ENCODE peak calls at places on chromosome 19, in six cellular contexts. H is fibroblast of lung, T is uterus, R is epithelial cell of esophagus, J is DND-41, K is neural progenitor cell. U is an unnamed sample.

GRCh38 chr19:33438016-33438671 is 64.6 kb downstream of the CEBPG start:
- DNase-seq in H (peak; percentile 22), T (no peak), R (no peak), J (no peak), K (no peak), U (no peak)

GRCh38 chr19:1411255-1412191 is 4.1 kb downstream of the DAZAP1 start:
- DNase-seq in H (peak; percentile 65), T (no peak), R (peak; percentile 46), J (peak; percentile 34), K (no peak), U (no peak)

GRCh38 chr19:50415661-50416033 is 3.1 kb upstream of the SPIB start:
- DNase-seq in H (no peak), T (no peak), R (no peak), J (no peak), K (no peak), U (peak; percentile 96)

GRCh38 chr19:15551183-15552004 is 43.1 kb downstream of the CYP4F22 start:
- DNase-seq in H (no peak), T (peak; percentile 22), R (no peak), J (peak; percentile 34), K (no peak), U (peak; percentile 23)

GRCh38 chr19:19595171-19595701 is 23.3 kb downstream of the PBX4 start:
- DNase-seq in H (no peak), T (no peak), R (peak; percentile 58), J (no peak), K (no peak), U (no peak)

GRCh38 chr19:47232422-47233211 is 1.6 kb upstream of the BBC3 start:
- DNase-seq in H (peak; percentile 79), T (no peak), R (peak; percentile 93), J (no peak), K (no peak), U (peak; percentile 52)

GRCh38 chr19:46614114-46614701 is 10.7 kb downstream of the PTGIR start:
- DNase-seq in H (peak; percentile 61), T (peak; percentile 88), R (peak; percentile 76), J (peak; percentile 79), K (peak; percentile 86), U (peak; percentile 84)

GRCh38 chr19:3655402-3656072 is 28.9 kb upstream of the CACTIN start:
- DNase-seq in H (peak; percentile 96), T (peak; percentile 62), R (peak; percentile 83), J (no peak), K (no peak), U (no peak)

GRCh38 chr19:54388001-54388802 is 23.5 kb upstream of the LAIR1 start:
- DNase-seq in H (no peak), T (no peak), R (no peak), J (peak; percentile 93), K (no peak), U (peak; percentile 60)

GRCh38 chr19:6925801-6926751 is 38.7 kb downstream of the ADGRE1 start:
- DNase-seq in H (no peak), T (no peak), R (no peak), J (no peak), K (no peak), U (no peak)

GRCh38 chr19:51749979-51750378 is 1.7 kb downstream of the FPR1 start:
- DNase-seq in H (peak; percentile 67), T (no peak), R (no peak), J (no peak), K (no peak), U (no peak)

GRCh38 chr19:37867831-37868230 is 38.6 kb downstream of the WDR87 start:
- DNase-seq in H (peak; percentile 74), T (no peak), R (peak; percentile 85), J (no peak), K (no peak), U (no peak)

GRCh38 chr19:54792814-54793213 is 10.6 kb upstream of the KIR2DL4 start:
- DNase-seq in H (no peak), T (no peak), R (no peak), J (no peak), K (no peak), U (peak; percentile 8)

GRCh38 chr19:11130824-11131455 is 24.6 kb downstream of the SPC24 start:
- DNase-seq in H (peak; percentile 41), T (peak; percentile 88), R (peak; percentile 57), J (peak; percentile 72), K (peak; percentile 75), U (peak; percentile 71)

GRCh38 chr19:14059093-14059480 is 2.8 kb downstream of the PALM3 start:
- DNase-seq in H (no peak), T (no peak), R (no peak), J (peak; percentile 35), K (peak; percentile 56), U (peak; percentile 47)

GRCh38 chr19:1823539-1824251 is 11.6 kb upstream of the ATP8B3 start:
- DNase-seq in H (no peak), T (no peak), R (no peak), J (no peak), K (no peak), U (no peak)

GRCh38 chr19:30927705-30928104 is 421.5 kb downstream of the TSHZ3 start:
- DNase-seq in H (no peak), T (no peak), R (no peak), J (no peak), K (no peak), U (no peak)

GRCh38 chr19:43425567-43426392 is 11.1 kb downstream of the TEX101 start:
- DNase-seq in H (peak; percentile 16), T (no peak), R (peak; percentile 45), J (no peak), K (peak; percentile 41), U (peak; percentile 7)

GRCh38 chr19:40908981-40909380 is 26.9 kb upstream of the CYP2A7 start:
- DNase-seq in H (no peak), T (no peak), R (no peak), J (no peak), K (no peak), U (no peak)
- TF ChIP-seq CTCF in H (no peak), T (peak; percentile 53), R (no peak), J (no peak), K (no peak), U (no peak)

DNA sequence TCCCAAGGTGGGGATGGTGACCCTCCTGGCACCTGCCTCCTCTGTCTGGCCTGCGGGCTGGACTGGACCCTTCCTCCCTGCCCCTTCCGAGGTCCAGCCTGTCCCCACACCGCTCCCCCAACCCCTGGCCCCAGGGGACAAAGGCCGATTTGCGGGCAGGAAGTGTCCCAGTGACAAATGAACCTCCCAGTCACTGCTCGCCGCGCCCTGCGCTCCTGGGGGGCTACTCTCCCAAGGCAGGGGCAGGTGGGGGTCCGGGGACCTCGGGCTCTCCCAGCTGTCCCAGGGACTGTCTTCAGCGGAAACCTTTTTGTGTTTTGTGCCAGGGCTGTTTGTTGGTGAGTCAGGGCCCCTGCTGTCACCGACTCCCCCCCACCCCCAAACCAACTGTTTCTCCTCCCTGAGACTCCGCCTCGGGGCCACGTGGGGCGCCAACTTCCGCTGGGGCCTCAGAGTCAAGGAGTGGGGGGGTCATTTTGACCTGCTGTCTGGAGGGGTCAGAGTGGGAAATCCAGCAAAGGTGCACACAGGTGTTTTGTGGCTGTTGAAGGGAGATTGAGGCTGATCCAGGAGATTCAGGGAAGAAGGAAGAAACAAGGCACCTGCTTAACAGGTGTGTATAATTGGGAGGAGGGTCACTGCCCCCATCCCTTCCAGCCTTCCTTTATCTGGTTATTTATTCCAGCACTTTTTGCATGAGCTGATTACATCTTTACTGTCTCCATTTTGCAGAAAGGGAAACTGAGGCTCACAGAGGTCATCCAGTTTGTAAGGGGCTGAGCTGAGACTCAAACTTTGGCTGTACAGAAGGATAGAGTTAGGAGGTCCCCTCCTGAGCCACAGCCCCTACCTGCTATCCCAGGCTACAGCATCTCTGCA is 831 bp downstream of the PGPEP1 start:
- DNase-seq in H (peak; percentile 48), T (peak; percentile 48), R (no peak), J (peak; percentile 60), K (peak; percentile 39), U (peak; percentile 79)
- TF ChIP-seq CTCF in H (no peak), T (no peak), R (no peak), J (no peak), K (no peak), U (peak; percentile 32)

GRCh38 chr19:49118565-49119410 is at the start of gene C19orf73:
- DNase-seq in H (peak; percentile 89), T (peak; percentile 95), R (peak; percentile 97), J (peak; percentile 95), K (peak; percentile 97), U (peak; percentile 95)
- TF ChIP-seq CTCF in H (no peak), T (no peak), R (no peak), J (peak; percentile 43), K (no peak), U (peak; percentile 7)

DNA sequence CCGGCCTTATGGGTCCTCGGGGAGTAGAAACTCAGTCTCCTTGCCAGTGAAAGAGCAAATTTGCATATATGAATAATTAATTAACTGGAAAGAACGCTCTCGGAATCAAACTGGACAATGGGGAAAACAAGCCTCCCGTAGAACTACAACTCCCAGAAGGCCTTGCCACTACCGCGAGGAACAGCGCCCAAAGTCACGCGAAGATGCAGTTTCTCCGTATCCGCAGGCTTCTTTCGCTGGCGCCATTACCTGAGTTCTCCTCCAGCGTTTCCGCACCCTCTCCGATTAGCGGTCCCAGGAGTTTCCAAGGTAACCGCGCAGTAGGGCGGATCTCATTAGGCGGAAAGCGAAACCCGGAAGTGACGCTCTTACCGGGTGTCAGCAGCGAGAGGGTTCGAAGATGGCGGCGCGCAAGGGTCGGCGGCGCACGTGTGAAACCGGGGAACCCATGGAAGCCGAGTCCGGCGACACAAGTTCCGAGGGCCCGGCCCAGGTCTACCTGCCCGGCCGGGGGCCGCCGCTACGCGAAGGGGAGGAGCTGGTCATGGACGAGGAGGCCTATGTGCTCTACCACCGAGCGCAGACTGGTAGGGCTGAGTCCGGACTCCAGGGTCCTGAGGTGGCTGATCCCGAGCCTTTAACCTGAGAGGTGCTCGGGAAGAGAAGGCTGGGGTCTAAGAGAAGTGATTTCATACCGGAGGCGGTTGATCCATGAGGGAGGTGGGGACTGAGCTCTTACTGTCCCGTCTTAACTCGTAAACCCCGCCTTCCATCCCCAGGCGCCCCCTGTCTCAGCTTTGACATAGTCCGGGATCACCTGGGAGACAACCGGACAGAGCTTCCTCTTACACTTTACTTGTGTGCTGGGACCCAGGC is at the start of gene GRWD1:
- DNase-seq in H (peak; percentile 96), T (peak; percentile 90), R (peak; percentile 98), J (peak; percentile 98), K (peak; percentile 97), U (peak; percentile 95)
- TF ChIP-seq CTCF in H (no peak), T (no peak), R (peak; percentile 3), J (no peak), K (peak; percentile 8), U (peak; percentile 50)

DNA sequence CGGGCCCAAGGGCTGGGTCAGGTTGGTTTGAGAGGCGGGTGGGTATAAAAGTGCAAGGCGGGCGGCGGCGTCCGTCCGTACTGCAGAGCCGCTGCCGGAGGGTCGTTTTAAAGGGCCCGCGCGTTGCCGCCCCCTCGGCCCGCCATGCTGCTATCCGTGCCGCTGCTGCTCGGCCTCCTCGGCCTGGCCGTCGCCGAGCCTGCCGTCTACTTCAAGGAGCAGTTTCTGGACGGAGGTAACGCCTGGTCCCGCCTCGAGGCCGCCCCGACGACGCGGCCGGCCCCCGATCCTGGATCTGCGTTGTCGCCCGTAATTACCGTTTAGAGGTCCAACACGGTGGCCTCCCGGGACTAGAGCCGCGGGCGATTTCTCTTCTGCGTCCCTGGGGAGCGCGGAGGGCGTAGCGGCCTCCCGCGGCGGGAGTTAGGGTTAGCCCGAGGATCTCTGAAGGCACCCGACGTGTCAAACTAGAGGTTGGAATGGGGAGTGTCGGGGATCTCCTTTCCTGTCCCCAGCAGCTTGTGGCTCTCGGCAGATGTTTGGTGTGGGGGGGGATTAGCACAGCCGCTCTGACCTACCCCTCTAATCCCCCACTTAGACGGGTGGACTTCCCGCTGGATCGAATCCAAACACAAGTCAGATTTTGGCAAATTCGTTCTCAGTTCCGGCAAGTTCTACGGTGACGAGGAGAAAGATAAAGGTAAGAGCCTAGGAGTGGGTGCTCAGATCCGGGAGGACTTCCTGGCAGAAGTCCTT is at the start of gene CALR:
- DNase-seq in H (peak; percentile 24), T (no peak), R (peak; percentile 43), J (peak; percentile 43), K (peak; percentile 64), U (peak; percentile 62)
- TF ChIP-seq CTCF in H (no peak), T (no peak), R (peak; percentile 35), J (peak; percentile 35), K (peak; percentile 19), U (peak; percentile 25)

GRCh38 chr19:5806133-5806489 is 1.2 kb downstream of the NRTN start:
- DNase-seq in H (no peak), T (no peak), R (no peak), J (no peak), K (no peak), U (no peak)
- TF ChIP-seq CTCF in H (no peak), T (no peak), R (no peak), J (no peak), K (no peak), U (no peak)

U was measured in OCI-LY7.